ENCODE peak calls at places on chromosomes 3 and 15, in ten cellular contexts. One of them, this sample, is unnamed.
A peak's percentile ranks its signal among the peaks of the same experiment; 100 is the strongest.

GRCh38 chr3:187967982-187968381 is 186.0 kb upstream of the LPP start:
- DNase-seq in left lung: no peak
- DNase-seq in right atrium auricular region: no peak
- DNase-seq in AG04450: no peak
- DNase-seq in upper lobe of right lung: no peak
- DNase-seq in mammary epithelial cell: peak; percentile 36
- DNase-seq in fibroblast of mammary gland: peak; percentile 58
- DNase-seq in CD8-positive, alpha-beta T cell: no peak
- DNase-seq in kidney epithelial cell: no peak
- DNase-seq in GM12865: no peak
- DNase-seq in this sample: peak; percentile 75

GRCh38 chr15:28881600-28881999 is 4.2 kb upstream of the APBA2 start:
- DNase-seq in left lung: no peak
- DNase-seq in right atrium auricular region: no peak
- DNase-seq in AG04450: no peak
- DNase-seq in upper lobe of right lung: no peak
- DNase-seq in mammary epithelial cell: no peak
- DNase-seq in fibroblast of mammary gland: no peak
- DNase-seq in CD8-positive, alpha-beta T cell: no peak
- DNase-seq in kidney epithelial cell: no peak
- DNase-seq in GM12865: no peak
- DNase-seq in this sample: no peak

GRCh38 chr15:70559223-70559823 is 204.0 kb downstream of the UACA start:
- DNase-seq in left lung: no peak
- DNase-seq in right atrium auricular region: no peak
- DNase-seq in AG04450: no peak
- DNase-seq in upper lobe of right lung: no peak
- DNase-seq in mammary epithelial cell: no peak
- DNase-seq in fibroblast of mammary gland: no peak
- DNase-seq in CD8-positive, alpha-beta T cell: peak; percentile 37
- DNase-seq in kidney epithelial cell: no peak
- DNase-seq in GM12865: peak; percentile 20
- DNase-seq in this sample: peak; percentile 56

GRCh38 chr3:66195347-66195783 is 25.4 kb upstream of the SLC25A26 start:
- DNase-seq in left lung: peak; percentile 79
- DNase-seq in right atrium auricular region: no peak
- DNase-seq in AG04450: peak; percentile 55
- DNase-seq in upper lobe of right lung: peak; percentile 71
- DNase-seq in mammary epithelial cell: peak; percentile 39
- DNase-seq in fibroblast of mammary gland: peak; percentile 52
- DNase-seq in CD8-positive, alpha-beta T cell: no peak
- DNase-seq in kidney epithelial cell: peak; percentile 5
- DNase-seq in GM12865: peak; percentile 55
- DNase-seq in this sample: peak; percentile 54

GRCh38 chr3:9795212-9795611 is 2.3 kb downstream of the ARPC4 start:
- DNase-seq in left lung: no peak
- DNase-seq in right atrium auricular region: no peak
- DNase-seq in AG04450: no peak
- DNase-seq in upper lobe of right lung: no peak
- DNase-seq in mammary epithelial cell: no peak
- DNase-seq in fibroblast of mammary gland: no peak
- DNase-seq in CD8-positive, alpha-beta T cell: no peak
- DNase-seq in kidney epithelial cell: no peak
- DNase-seq in GM12865: peak; percentile 47
- DNase-seq in this sample: no peak

GRCh38 chr15:92803852-92804609 is 96.1 kb upstream of the CHD2 start:
- DNase-seq in left lung: peak; percentile 90
- DNase-seq in right atrium auricular region: peak; percentile 92
- DNase-seq in AG04450: peak; percentile 100
- DNase-seq in upper lobe of right lung: peak; percentile 92
- DNase-seq in mammary epithelial cell: peak; percentile 100
- DNase-seq in fibroblast of mammary gland: peak; percentile 100
- DNase-seq in CD8-positive, alpha-beta T cell: no peak
- DNase-seq in kidney epithelial cell: peak; percentile 100
- DNase-seq in GM12865: peak; percentile 63
- DNase-seq in this sample: peak; percentile 100

GRCh38 chr3:106759686-106760085 is 617.6 kb upstream of the CCDC54 start:
- DNase-seq in left lung: no peak
- DNase-seq in right atrium auricular region: no peak
- DNase-seq in AG04450: no peak
- DNase-seq in upper lobe of right lung: no peak
- DNase-seq in mammary epithelial cell: no peak
- DNase-seq in fibroblast of mammary gland: peak; percentile 26
- DNase-seq in CD8-positive, alpha-beta T cell: no peak
- DNase-seq in kidney epithelial cell: no peak
- DNase-seq in GM12865: no peak
- DNase-seq in this sample: no peak

GRCh38 chr3:127483902-127484591 is 106.5 kb downstream of the TPRA1 start:
- DNase-seq in left lung: no peak
- DNase-seq in right atrium auricular region: no peak
- DNase-seq in AG04450: no peak
- DNase-seq in upper lobe of right lung: peak; percentile 46
- DNase-seq in mammary epithelial cell: no peak
- DNase-seq in fibroblast of mammary gland: no peak
- DNase-seq in CD8-positive, alpha-beta T cell: no peak
- DNase-seq in kidney epithelial cell: no peak
- DNase-seq in GM12865: peak; percentile 80
- DNase-seq in this sample: no peak

GRCh38 chr3:55704521-55704920 is 217.4 kb upstream of the WNT5A start:
- DNase-seq in left lung: no peak
- DNase-seq in right atrium auricular region: no peak
- DNase-seq in AG04450: no peak
- DNase-seq in upper lobe of right lung: no peak
- DNase-seq in mammary epithelial cell: no peak
- DNase-seq in fibroblast of mammary gland: no peak
- DNase-seq in CD8-positive, alpha-beta T cell: no peak
- DNase-seq in kidney epithelial cell: no peak
- DNase-seq in GM12865: no peak
- DNase-seq in this sample: no peak

GRCh38 chr15:61299060-61299763 is 70.1 kb upstream of the RORA start:
- DNase-seq in left lung: no peak
- DNase-seq in right atrium auricular region: no peak
- DNase-seq in AG04450: no peak
- DNase-seq in upper lobe of right lung: no peak
- DNase-seq in mammary epithelial cell: no peak
- DNase-seq in fibroblast of mammary gland: no peak
- DNase-seq in CD8-positive, alpha-beta T cell: no peak
- DNase-seq in kidney epithelial cell: no peak
- DNase-seq in GM12865: no peak
- DNase-seq in this sample: no peak

GRCh38 chr3:111706527-111706926 is 111.4 kb upstream of the ZBED2 start:
- DNase-seq in left lung: no peak
- DNase-seq in right atrium auricular region: no peak
- DNase-seq in AG04450: no peak
- DNase-seq in upper lobe of right lung: no peak
- DNase-seq in mammary epithelial cell: no peak
- DNase-seq in fibroblast of mammary gland: no peak
- DNase-seq in CD8-positive, alpha-beta T cell: no peak
- DNase-seq in kidney epithelial cell: no peak
- DNase-seq in GM12865: no peak
- DNase-seq in this sample: no peak

GRCh38 chr3:52195823-52196331 is 2.1 kb upstream of the ALAS1 start:
- DNase-seq in left lung: peak; percentile 68
- DNase-seq in right atrium auricular region: no peak
- DNase-seq in AG04450: no peak
- DNase-seq in upper lobe of right lung: no peak
- DNase-seq in mammary epithelial cell: peak; percentile 84
- DNase-seq in fibroblast of mammary gland: peak; percentile 85
- DNase-seq in CD8-positive, alpha-beta T cell: no peak
- DNase-seq in kidney epithelial cell: no peak
- DNase-seq in GM12865: no peak
- DNase-seq in this sample: peak; percentile 90

GRCh38 chr15:70111203-70112017 is 13.7 kb upstream of the TLE3 start:
- DNase-seq in left lung: no peak
- DNase-seq in right atrium auricular region: peak; percentile 78
- DNase-seq in AG04450: peak; percentile 63
- DNase-seq in upper lobe of right lung: no peak
- DNase-seq in mammary epithelial cell: peak; percentile 67
- DNase-seq in fibroblast of mammary gland: peak; percentile 85
- DNase-seq in CD8-positive, alpha-beta T cell: no peak
- DNase-seq in kidney epithelial cell: no peak
- DNase-seq in GM12865: peak; percentile 29
- DNase-seq in this sample: peak; percentile 93

GRCh38 chr3:131107637-131108433 is 81.2 kb downstream of the NEK11 start:
- DNase-seq in left lung: no peak
- DNase-seq in right atrium auricular region: no peak
- DNase-seq in AG04450: no peak
- DNase-seq in upper lobe of right lung: no peak
- DNase-seq in mammary epithelial cell: no peak
- DNase-seq in fibroblast of mammary gland: peak; percentile 6
- DNase-seq in CD8-positive, alpha-beta T cell: no peak
- DNase-seq in kidney epithelial cell: no peak
- DNase-seq in GM12865: no peak
- DNase-seq in this sample: peak; percentile 14

GRCh38 chr15:100020614-100021013 is 287.4 kb upstream of the LYSMD4 start:
- DNase-seq in left lung: no peak
- DNase-seq in right atrium auricular region: no peak
- DNase-seq in AG04450: no peak
- DNase-seq in upper lobe of right lung: no peak
- DNase-seq in mammary epithelial cell: no peak
- DNase-seq in fibroblast of mammary gland: no peak
- DNase-seq in CD8-positive, alpha-beta T cell: no peak
- DNase-seq in kidney epithelial cell: no peak
- DNase-seq in GM12865: no peak
- DNase-seq in this sample: no peak

GRCh38 chr15:96851613-96852012 is 521.1 kb downstream of the NR2F2 start:
- DNase-seq in left lung: no peak
- DNase-seq in right atrium auricular region: no peak
- DNase-seq in AG04450: no peak
- DNase-seq in upper lobe of right lung: no peak
- DNase-seq in mammary epithelial cell: peak; percentile 13
- DNase-seq in fibroblast of mammary gland: peak; percentile 93
- DNase-seq in CD8-positive, alpha-beta T cell: no peak
- DNase-seq in kidney epithelial cell: peak; percentile 44
- DNase-seq in GM12865: no peak
- DNase-seq in this sample: peak; percentile 42

GRCh38 chr15:39194431-39194830 is 386.4 kb upstream of the THBS1 start:
- DNase-seq in left lung: no peak
- DNase-seq in right atrium auricular region: no peak
- DNase-seq in AG04450: no peak
- DNase-seq in upper lobe of right lung: no peak
- DNase-seq in mammary epithelial cell: no peak
- DNase-seq in fibroblast of mammary gland: peak; percentile 75
- DNase-seq in CD8-positive, alpha-beta T cell: no peak
- DNase-seq in kidney epithelial cell: no peak
- DNase-seq in GM12865: no peak
- DNase-seq in this sample: no peak

GRCh38 chr15:78767331-78767951 is 43.8 kb downstream of the ADAMTS7 start:
- DNase-seq in left lung: peak; percentile 78
- DNase-seq in right atrium auricular region: no peak
- DNase-seq in AG04450: no peak
- DNase-seq in upper lobe of right lung: peak; percentile 54
- DNase-seq in mammary epithelial cell: no peak
- DNase-seq in fibroblast of mammary gland: no peak
- DNase-seq in CD8-positive, alpha-beta T cell: no peak
- DNase-seq in kidney epithelial cell: no peak
- DNase-seq in GM12865: no peak
- DNase-seq in this sample: no peak
- TF ChIP-seq CTCF in left lung: no peak
- TF ChIP-seq CTCF in right atrium auricular region: no peak
- TF ChIP-seq CTCF in AG04450: no peak
- TF ChIP-seq CTCF in upper lobe of right lung: no peak
- TF ChIP-seq CTCF in mammary epithelial cell: no peak
- TF ChIP-seq CTCF in fibroblast of mammary gland: no peak
- TF ChIP-seq CTCF in CD8-positive, alpha-beta T cell: no peak
- TF ChIP-seq CTCF in kidney epithelial cell: no peak
- TF ChIP-seq CTCF in GM12865: no peak
- TF ChIP-seq CTCF in this sample: no peak

GRCh38 chr15:88608607-88609181 is 12.4 kb upstream of the AEN start:
- DNase-seq in left lung: no peak
- DNase-seq in right atrium auricular region: no peak
- DNase-seq in AG04450: no peak
- DNase-seq in upper lobe of right lung: no peak
- DNase-seq in mammary epithelial cell: no peak
- DNase-seq in fibroblast of mammary gland: no peak
- DNase-seq in CD8-positive, alpha-beta T cell: no peak
- DNase-seq in kidney epithelial cell: no peak
- DNase-seq in GM12865: no peak
- DNase-seq in this sample: no peak
- H3K4me3 ChIP-seq in left lung: no peak overlapping the region
- H3K4me3 ChIP-seq in right atrium auricular region: no peak overlapping the region
- H3K4me3 ChIP-seq in AG04450: no peak overlapping the region
- H3K4me3 ChIP-seq in upper lobe of right lung: no peak overlapping the region
- H3K4me3 ChIP-seq in mammary epithelial cell: no peak overlapping the region
- H3K4me3 ChIP-seq in fibroblast of mammary gland: no peak overlapping the region
- H3K4me3 ChIP-seq in CD8-positive, alpha-beta T cell: no peak overlapping the region
- H3K4me3 ChIP-seq in kidney epithelial cell: no peak overlapping the region
- H3K4me3 ChIP-seq in GM12865: no peak overlapping the region
- H3K4me3 ChIP-seq in this sample: no peak overlapping the region

DNA sequence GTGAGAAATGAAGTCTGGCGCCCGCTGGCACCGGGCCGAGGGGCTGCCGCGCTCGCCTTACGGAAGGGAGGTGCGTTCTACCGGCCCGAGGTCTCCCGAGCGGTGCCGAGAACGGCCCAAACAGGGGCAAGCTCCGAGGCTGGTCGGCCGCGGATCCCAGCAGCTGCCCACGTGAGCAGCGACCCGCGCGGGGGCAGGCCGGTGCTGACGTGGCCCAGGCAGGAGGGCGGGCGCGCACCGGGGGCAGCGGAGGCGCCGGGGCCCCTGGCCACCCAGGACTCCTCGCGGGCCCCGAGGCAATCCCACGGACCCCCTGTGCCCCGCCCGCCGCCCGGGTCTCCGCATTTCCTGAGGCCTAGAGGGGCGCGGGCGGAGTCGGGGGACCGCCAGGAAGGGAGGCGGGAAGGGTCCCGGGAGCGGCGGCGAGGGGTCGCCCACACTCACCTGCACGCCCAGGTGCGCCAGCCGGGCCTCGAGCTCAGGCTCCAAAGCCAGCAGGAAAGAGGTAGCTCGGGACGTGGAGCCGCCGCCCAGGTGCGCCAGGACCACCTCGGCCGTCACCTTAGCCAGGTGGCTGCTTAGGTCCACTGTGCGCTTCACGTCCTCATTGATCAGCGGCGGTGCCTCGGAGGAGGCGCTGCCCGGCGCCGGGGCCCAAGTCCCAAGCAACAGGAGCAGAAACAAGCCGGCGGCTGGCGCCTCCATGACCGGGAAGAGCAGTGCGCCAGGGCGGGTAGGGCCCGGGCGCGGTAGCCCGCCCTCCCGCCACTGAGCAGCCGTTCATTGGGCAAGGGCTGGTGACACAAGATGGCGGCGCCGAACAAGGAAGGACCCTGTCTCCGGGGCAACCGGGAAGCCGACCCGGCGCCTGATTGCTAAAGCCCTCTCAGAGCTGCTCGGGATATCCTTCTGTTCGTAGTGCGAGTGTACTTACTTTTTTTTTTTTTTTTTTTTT is at the start of gene RPN1:
- DNase-seq in left lung: peak; percentile 98
- DNase-seq in right atrium auricular region: peak; percentile 98
- DNase-seq in AG04450: peak; percentile 89
- DNase-seq in upper lobe of right lung: peak; percentile 98
- DNase-seq in mammary epithelial cell: peak; percentile 90
- DNase-seq in fibroblast of mammary gland: peak; percentile 92
- DNase-seq in CD8-positive, alpha-beta T cell: peak; percentile 94
- DNase-seq in kidney epithelial cell: peak; percentile 70
- DNase-seq in GM12865: peak; percentile 98
- DNase-seq in this sample: peak; percentile 96
- TF ChIP-seq CTCF in left lung: no peak
- TF ChIP-seq CTCF in right atrium auricular region: no peak
- TF ChIP-seq CTCF in AG04450: no peak
- TF ChIP-seq CTCF in upper lobe of right lung: no peak
- TF ChIP-seq CTCF in mammary epithelial cell: no peak
- TF ChIP-seq CTCF in fibroblast of mammary gland: no peak
- TF ChIP-seq CTCF in CD8-positive, alpha-beta T cell: no peak
- TF ChIP-seq CTCF in kidney epithelial cell: no peak
- TF ChIP-seq CTCF in GM12865: no peak
- TF ChIP-seq CTCF in this sample: no peak

GRCh38 chr3:43999920-44000319 is 241.8 kb upstream of the TOPAZ1 start:
- DNase-seq in left lung: no peak
- DNase-seq in right atrium auricular region: no peak
- DNase-seq in AG04450: no peak
- DNase-seq in upper lobe of right lung: no peak
- DNase-seq in mammary epithelial cell: no peak
- DNase-seq in fibroblast of mammary gland: no peak
- DNase-seq in CD8-positive, alpha-beta T cell: no peak
- DNase-seq in kidney epithelial cell: no peak
- DNase-seq in GM12865: no peak
- DNase-seq in this sample: no peak
- H3K4me3 ChIP-seq in left lung: no peak overlapping the region
- H3K4me3 ChIP-seq in right atrium auricular region: no peak overlapping the region
- H3K4me3 ChIP-seq in AG04450: peak overlapping the region; percentile 58
- H3K4me3 ChIP-seq in upper lobe of right lung: no peak overlapping the region
- H3K4me3 ChIP-seq in mammary epithelial cell: peak overlapping the region; percentile 82
- H3K4me3 ChIP-seq in fibroblast of mammary gland: peak overlapping the region; percentile 92
- H3K4me3 ChIP-seq in CD8-positive, alpha-beta T cell: no peak overlapping the region
- H3K4me3 ChIP-seq in kidney epithelial cell: peak overlapping the region; percentile 86
- H3K4me3 ChIP-seq in GM12865: peak overlapping the region; percentile 69
- H3K4me3 ChIP-seq in this sample: no peak overlapping the region

This sample was measured in fibroblast of villous mesenchyme.